ENCODE peak calls at places on chromosome 17, in four cellular contexts. M is stimulated activated CD4-positive, alpha-beta T cell treated with anti-CD3 and anti-CD28 coated beads, TNF-alpha, amount 100 ng/mL, for 1 hour; V is NCI-H748 treated with DMSO at 0.1 percent for 48 hours; P is T-helper 9 cell. S is an unnamed sample.

GRCh38 chr17:8807070-8807550 is 7.9 kb upstream of the MFSD6L start:
- DNase-seq in M (no peak), V (no peak), P (no peak), S (peak)

GRCh38 chr17:38425048-38425447 is 3.2 kb upstream of the ARHGAP23 start:
- DNase-seq in M (no peak), V (no peak), P (no peak), S (no peak)

GRCh38 chr17:2624292-2624731 is 30.9 kb downstream of the PAFAH1B1 start:
- DNase-seq in M (no peak), V (no peak), P (no peak), S (no peak)

GRCh38 chr17:59829217-59830006 is 63.3 kb downstream of the TUBD1 start:
- DNase-seq in M (no peak), V (peak), P (no peak), S (no peak)

GRCh38 chr17:2855063-2855600 is 58.9 kb downstream of the RAP1GAP2 start:
- DNase-seq in M (no peak), V (no peak), P (no peak), S (no peak)

GRCh38 chr17:29563816-29564215 is 3.0 kb downstream of the ABHD15 start:
- DNase-seq in M (no peak), V (no peak), P (no peak), S (no peak)

GRCh38 chr17:38616361-38616760 is 10.6 kb upstream of the SRCIN1 start:
- DNase-seq in M (no peak), V (no peak), P (no peak), S (no peak)

GRCh38 chr17:39536468-39536867 is 71.3 kb downstream of the NEUROD2 start:
- DNase-seq in M (no peak), V (no peak), P (no peak), S (no peak)

GRCh38 chr17:31787857-31788570 is 71.0 kb downstream of the COPRS start:
- DNase-seq in M (no peak), V (no peak), P (no peak), S (no peak)

GRCh38 chr17:76641501-76641900 is 2.1 kb downstream of the ST6GALNAC1 start:
- DNase-seq in M (no peak), V (no peak), P (no peak), S (no peak)

GRCh38 chr17:81616877-81617276 is 20.0 kb downstream of the NPLOC4 start:
- DNase-seq in M (no peak), V (no peak), P (no peak), S (no peak)

S was measured in GM18507.